ENCODE peak calls at places on chromosome 4, in six cellular contexts. One of them, this sample, is unnamed.

GRCh38 chr4:19850909-19851308 is 400.8 kb upstream of the SLIT2 start:
- DNase-seq in COLO829: no peak
- DNase-seq in dermis blood vessel endothelial cell: peak
- DNase-seq in stimulated activated CD4-positive, alpha-beta T cell treated with anti-CD3 and anti-CD28 coated beads, Interleukin-1b, Interleukin-23, amount 100 ng/mL, for 24 hours: no peak
- DNase-seq in fibroblast of mammary gland: peak
- DNase-seq in naive thymus-derived CD8-positive, alpha-beta T cell: no peak
- DNase-seq in this sample: no peak

GRCh38 chr4:110119347-110119746 is 79.1 kb downstream of the ELOVL6 start:
- DNase-seq in COLO829: no peak
- DNase-seq in dermis blood vessel endothelial cell: peak
- DNase-seq in stimulated activated CD4-positive, alpha-beta T cell treated with anti-CD3 and anti-CD28 coated beads, Interleukin-1b, Interleukin-23, amount 100 ng/mL, for 24 hours: no peak
- DNase-seq in fibroblast of mammary gland: no peak
- DNase-seq in naive thymus-derived CD8-positive, alpha-beta T cell: no peak
- DNase-seq in this sample: no peak

GRCh38 chr4:102815981-102816380 is 11.4 kb downstream of the UBE2D3 start:
- DNase-seq in COLO829: peak
- DNase-seq in dermis blood vessel endothelial cell: peak
- DNase-seq in stimulated activated CD4-positive, alpha-beta T cell treated with anti-CD3 and anti-CD28 coated beads, Interleukin-1b, Interleukin-23, amount 100 ng/mL, for 24 hours: no peak
- DNase-seq in fibroblast of mammary gland: peak
- DNase-seq in naive thymus-derived CD8-positive, alpha-beta T cell: no peak
- DNase-seq in this sample: no peak

GRCh38 chr4:184396001-184396400 is 78.3 kb downstream of the IRF2 start:
- DNase-seq in COLO829: no peak
- DNase-seq in dermis blood vessel endothelial cell: no peak
- DNase-seq in stimulated activated CD4-positive, alpha-beta T cell treated with anti-CD3 and anti-CD28 coated beads, Interleukin-1b, Interleukin-23, amount 100 ng/mL, for 24 hours: no peak
- DNase-seq in fibroblast of mammary gland: no peak
- DNase-seq in naive thymus-derived CD8-positive, alpha-beta T cell: no peak
- DNase-seq in this sample: no peak

GRCh38 chr4:103424853-103425252 is 226.7 kb upstream of the CENPE start:
- DNase-seq in COLO829: no peak
- DNase-seq in dermis blood vessel endothelial cell: no peak
- DNase-seq in stimulated activated CD4-positive, alpha-beta T cell treated with anti-CD3 and anti-CD28 coated beads, Interleukin-1b, Interleukin-23, amount 100 ng/mL, for 24 hours: no peak
- DNase-seq in fibroblast of mammary gland: peak
- DNase-seq in naive thymus-derived CD8-positive, alpha-beta T cell: no peak
- DNase-seq in this sample: no peak

GRCh38 chr4:55078987-55079386 is 46.4 kb downstream of the KDR start:
- DNase-seq in COLO829: no peak
- DNase-seq in dermis blood vessel endothelial cell: peak
- DNase-seq in stimulated activated CD4-positive, alpha-beta T cell treated with anti-CD3 and anti-CD28 coated beads, Interleukin-1b, Interleukin-23, amount 100 ng/mL, for 24 hours: no peak
- DNase-seq in fibroblast of mammary gland: peak
- DNase-seq in naive thymus-derived CD8-positive, alpha-beta T cell: no peak
- DNase-seq in this sample: no peak

GRCh38 chr4:126734465-126734864 is 898.3 kb upstream of the INTU start:
- DNase-seq in COLO829: no peak
- DNase-seq in dermis blood vessel endothelial cell: no peak
- DNase-seq in stimulated activated CD4-positive, alpha-beta T cell treated with anti-CD3 and anti-CD28 coated beads, Interleukin-1b, Interleukin-23, amount 100 ng/mL, for 24 hours: no peak
- DNase-seq in fibroblast of mammary gland: no peak
- DNase-seq in naive thymus-derived CD8-positive, alpha-beta T cell: no peak
- DNase-seq in this sample: no peak

GRCh38 chr4:55609393-55609821 is 17.4 kb upstream of the PDCL2 start:
- DNase-seq in COLO829: no peak
- DNase-seq in dermis blood vessel endothelial cell: no peak
- DNase-seq in stimulated activated CD4-positive, alpha-beta T cell treated with anti-CD3 and anti-CD28 coated beads, Interleukin-1b, Interleukin-23, amount 100 ng/mL, for 24 hours: no peak
- DNase-seq in fibroblast of mammary gland: peak
- DNase-seq in naive thymus-derived CD8-positive, alpha-beta T cell: no peak
- DNase-seq in this sample: no peak

GRCh38 chr4:81040175-81040659 is 9.7 kb downstream of the BMP3 start:
- DNase-seq in COLO829: peak
- DNase-seq in dermis blood vessel endothelial cell: peak
- DNase-seq in stimulated activated CD4-positive, alpha-beta T cell treated with anti-CD3 and anti-CD28 coated beads, Interleukin-1b, Interleukin-23, amount 100 ng/mL, for 24 hours: no peak
- DNase-seq in fibroblast of mammary gland: peak
- DNase-seq in naive thymus-derived CD8-positive, alpha-beta T cell: peak
- DNase-seq in this sample: peak

GRCh38 chr4:31545330-31545729 is 825.2 kb downstream of the PCDH7 start:
- DNase-seq in COLO829: no peak
- DNase-seq in dermis blood vessel endothelial cell: no peak
- DNase-seq in stimulated activated CD4-positive, alpha-beta T cell treated with anti-CD3 and anti-CD28 coated beads, Interleukin-1b, Interleukin-23, amount 100 ng/mL, for 24 hours: no peak
- DNase-seq in fibroblast of mammary gland: no peak
- DNase-seq in naive thymus-derived CD8-positive, alpha-beta T cell: no peak
- DNase-seq in this sample: no peak

GRCh38 chr4:167084326-167084725 is 150.0 kb downstream of the SPOCK3 start:
- DNase-seq in COLO829: no peak
- DNase-seq in dermis blood vessel endothelial cell: no peak
- DNase-seq in stimulated activated CD4-positive, alpha-beta T cell treated with anti-CD3 and anti-CD28 coated beads, Interleukin-1b, Interleukin-23, amount 100 ng/mL, for 24 hours: no peak
- DNase-seq in fibroblast of mammary gland: no peak
- DNase-seq in naive thymus-derived CD8-positive, alpha-beta T cell: no peak
- DNase-seq in this sample: no peak

GRCh38 chr4:152957437-152958185 is 21.5 kb downstream of the FHDC1 start:
- DNase-seq in COLO829: no peak
- DNase-seq in dermis blood vessel endothelial cell: peak
- DNase-seq in stimulated activated CD4-positive, alpha-beta T cell treated with anti-CD3 and anti-CD28 coated beads, Interleukin-1b, Interleukin-23, amount 100 ng/mL, for 24 hours: no peak
- DNase-seq in fibroblast of mammary gland: no peak
- DNase-seq in naive thymus-derived CD8-positive, alpha-beta T cell: no peak
- DNase-seq in this sample: no peak

GRCh38 chr4:74098628-74098995 is 383 bp downstream of the CXCL2 start:
- DNase-seq in COLO829: no peak
- DNase-seq in dermis blood vessel endothelial cell: peak
- DNase-seq in stimulated activated CD4-positive, alpha-beta T cell treated with anti-CD3 and anti-CD28 coated beads, Interleukin-1b, Interleukin-23, amount 100 ng/mL, for 24 hours: no peak
- DNase-seq in fibroblast of mammary gland: no peak
- DNase-seq in naive thymus-derived CD8-positive, alpha-beta T cell: peak
- DNase-seq in this sample: no peak

GRCh38 chr4:79578613-79579012 is 170.6 kb upstream of the GK2 start:
- DNase-seq in COLO829: no peak
- DNase-seq in dermis blood vessel endothelial cell: no peak
- DNase-seq in stimulated activated CD4-positive, alpha-beta T cell treated with anti-CD3 and anti-CD28 coated beads, Interleukin-1b, Interleukin-23, amount 100 ng/mL, for 24 hours: no peak
- DNase-seq in fibroblast of mammary gland: no peak
- DNase-seq in naive thymus-derived CD8-positive, alpha-beta T cell: no peak
- DNase-seq in this sample: no peak